ENCODE peak calls at places on chromosomes 12 and 14, in seven cellular contexts. Y is left ventricle myocardium inferior, E is occipital lobe, A is GM20000, H is posterior vena cava, N is GM19239, O is psoas muscle. B is an unnamed sample.
A peak's percentile ranks its signal among the peaks of the same experiment; 100 is the strongest.

GRCh38 chr12:132157733-132158409 is 13.6 kb downstream of the NOC4L start:
- DNase-seq in Y (no peak), N (no peak), H (no peak), O (no peak), A (no peak), E (no peak), B (no peak)

GRCh38 chr14:91059576-91060471 is 617 bp downstream of the RPS6KA5 start:
- DNase-seq in A (peak; percentile 80), H (peak; percentile 81), O (peak; percentile 71), Y (no peak), N (peak; percentile 58), E (no peak), B (peak; percentile 68)

GRCh38 chr12:75953312-75953906 is 78.2 kb downstream of the PHLDA1 start:
- DNase-seq in N (no peak), Y (no peak), H (no peak), A (no peak), E (no peak), O (no peak), B (no peak)

GRCh38 chr12:26134540-26134939 is 9.7 kb upstream of the BHLHE41 start:
- DNase-seq in O (no peak), A (no peak), H (no peak), E (no peak), N (no peak), Y (no peak), B (no peak)

GRCh38 chr12:50062733-50063452 is 5.5 kb downstream of the ASIC1 start:
- DNase-seq in A (no peak), Y (no peak), E (no peak), H (no peak), O (no peak), N (no peak), B (no peak)

GRCh38 chr12:34598851-34599529 is 576.7 kb downstream of the ALG10 start:
- DNase-seq in H (peak; percentile 46), O (no peak), E (no peak), N (no peak), Y (no peak), A (no peak), B (no peak)

GRCh38 chr12:83114042-83114441 is 427.3 kb downstream of the TMTC2 start:
- DNase-seq in E (no peak), N (no peak), Y (no peak), H (no peak), A (no peak), O (no peak), B (no peak)

GRCh38 chr14:36522347-36522971 is 2.4 kb upstream of the NKX2-1 start:
- DNase-seq in H (no peak), N (peak; percentile 3), Y (no peak), A (no peak), O (no peak), E (no peak), B (no peak)

GRCh38 chr12:24960222-24960855 is 11.4 kb upstream of the BCAT1 start:
- DNase-seq in H (no peak), N (no peak), A (peak; percentile 41), Y (no peak), E (peak; percentile 4), O (no peak), B (no peak)

GRCh38 chr12:49331360-49332222 is 5.4 kb downstream of the C1QL4 start:
- DNase-seq in Y (peak; percentile 57), O (peak; percentile 70), E (peak; percentile 17), H (peak; percentile 87), N (no peak), A (peak; percentile 59), B (no peak)

GRCh38 chr12:30862486-30862885 is 64.1 kb upstream of the TSPAN11 start:
- DNase-seq in N (no peak), A (no peak), Y (peak; percentile 64), E (no peak), O (no peak), H (no peak), B (no peak)

GRCh38 chr14:94307410-94307992 is 14.4 kb upstream of the SERPINA10 start:
- DNase-seq in H (no peak), N (no peak), Y (no peak), A (no peak), E (no peak), O (no peak), B (no peak)

GRCh38 chr14:69780952-69781351 is 14.0 kb downstream of the SRSF5 start:
- DNase-seq in A (no peak), E (no peak), H (no peak), O (no peak), N (no peak), Y (no peak), B (no peak)

GRCh38 chr12:120007272-120007671 is 18.2 kb downstream of the BICDL1 start:
- DNase-seq in Y (no peak), H (no peak), O (no peak), A (peak; percentile 32), N (no peak), E (no peak), B (no peak)

GRCh38 chr14:76761198-76761848 is at the start of gene VASH1:
- DNase-seq in A (peak; percentile 93), Y (peak; percentile 82), N (peak; percentile 93), H (peak; percentile 93), O (peak; percentile 79), E (peak; percentile 64), B (peak; percentile 72)

B was measured in activated CD4-positive, CD25-positive, alpha-beta regulatory T cell treated with anti-CD3 and anti-CD28 coated beads, Interleukin-2, amount 50 U/mL, for 72 hours.